ENCODE peak calls at places on chromosomes 13 and 19, in five cellular contexts. S is left lung; X is AG04450; G is GM23248; Y is CD8-positive, alpha-beta T cell. E is an unnamed sample. For H3K9me3, the result is how much of the 10 kb centered on the place peaks cover.

GRCh38 chr13:98352226-98352625 is 175.2 kb upstream of the RNF113B start:
- DNase-seq in S (no peak), X (no peak), G (no peak), Y (no peak), E (no peak)

GRCh38 chr19:35963514-35963913 is 27.3 kb downstream of the LRFN3 start:
- DNase-seq in S (no peak), X (peak), G (peak), Y (no peak), E (peak)

GRCh38 chr13:70896136-70896535 is 787.9 kb upstream of the KLHL1 start:
- DNase-seq in S (no peak), X (no peak), G (no peak), Y (no peak), E (no peak)

GRCh38 chr13:42815686-42816085 is 34.3 kb downstream of the FAM216B start:
- DNase-seq in S (no peak), X (no peak), G (no peak), Y (no peak), E (no peak)

GRCh38 chr13:110336681-110337080 is 29.6 kb downstream of the COL4A2 start:
- DNase-seq in S (no peak), X (no peak), G (no peak), Y (no peak), E (no peak)

GRCh38 chr19:45933759-45934158 is 19.2 kb upstream of the NANOS2 start:
- DNase-seq in S (no peak), X (no peak), G (no peak), Y (no peak), E (no peak)

GRCh38 chr13:79782541-79783216 is 301.7 kb downstream of the NDFIP2 start:
- DNase-seq in S (peak), X (peak), G (no peak), Y (no peak), E (peak)

GRCh38 chr19:5165697-5166019 is 175.0 kb downstream of the PTPRS start:
- DNase-seq in S (no peak), X (no peak), G (no peak), Y (no peak), E (no peak)

DNA sequence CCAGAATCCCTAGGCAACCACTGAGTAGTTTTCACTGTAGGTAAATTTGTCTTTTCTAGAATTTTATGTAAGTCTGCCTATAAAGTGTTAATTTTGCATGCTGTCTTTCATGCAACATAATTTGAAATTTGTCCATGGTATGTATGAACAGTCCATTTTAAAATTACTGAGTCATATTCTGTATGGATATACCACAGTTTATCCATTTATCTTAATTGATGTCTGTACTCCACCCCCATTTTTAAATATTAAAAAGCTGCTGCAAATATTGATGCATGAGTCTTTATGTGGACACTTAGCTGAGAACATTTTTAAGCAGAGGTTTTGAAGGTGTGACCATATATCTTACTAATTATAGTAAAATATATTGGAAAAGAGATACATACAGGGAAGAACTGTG is 9.0 kb downstream of the ZNF134 start:
- DNase-seq in S (no peak), X (no peak), G (no peak), Y (no peak), E (no peak)
- H3K9me3 ChIP-seq in S (half or more), X (half or more), G (under half), Y (half or more), E (half or more)

GRCh38 chr13:27264648-27265047 is 6.0 kb upstream of the RASL11A start:
- DNase-seq in S (no peak), X (no peak), G (peak), Y (no peak), E (no peak)

GRCh38 chr13:27262546-27262945 is 8.1 kb upstream of the RASL11A start:
- DNase-seq in S (no peak), X (no peak), G (no peak), Y (no peak), E (no peak)

GRCh38 chr13:27263438-27263837 is 7.2 kb upstream of the RASL11A start:
- DNase-seq in S (no peak), X (no peak), G (peak), Y (no peak), E (no peak)

GRCh38 chr13:27266937-27267336 is 3.7 kb upstream of the RASL11A start:
- DNase-seq in S (no peak), X (no peak), G (no peak), Y (no peak), E (no peak)

GRCh38 chr13:27264181-27264580 is 6.4 kb upstream of the RASL11A start:
- DNase-seq in S (no peak), X (peak), G (peak), Y (no peak), E (no peak)
- H3K27ac ChIP-seq in S (no peak), X (peak), G (peak), Y (no peak), E (no peak)

GRCh38 chr19:56953411-56953810 is 112.9 kb upstream of the PEG3 start:
- DNase-seq in S (no peak), X (no peak), G (no peak), Y (no peak), E (no peak)

GRCh38 chr19:56949651-56950050 is 109.1 kb upstream of the PEG3 start:
- DNase-seq in S (no peak), X (no peak), G (no peak), Y (no peak), E (no peak)

GRCh38 chr19:56955637-56956216 is 115.2 kb upstream of the PEG3 start:
- DNase-seq in S (no peak), X (no peak), G (no peak), Y (no peak), E (no peak)

GRCh38 chr19:56947206-56947605 is 106.7 kb upstream of the PEG3 start:
- DNase-seq in S (no peak), X (no peak), G (no peak), Y (no peak), E (no peak)

GRCh38 chr19:56951672-56952071 is 111.1 kb upstream of the PEG3 start:
- DNase-seq in S (no peak), X (no peak), G (no peak), Y (no peak), E (no peak)
- H3K9me3 ChIP-seq in S (half or more), X (half or more), G (under half), Y (under half), E (under half)

GRCh38 chr19:7418575-7418974 is 69.8 kb downstream of the ARHGEF18 start:
- DNase-seq in S (no peak), X (no peak), G (no peak), Y (no peak), E (no peak)

GRCh38 chr19:7415857-7416371 is 67.2 kb downstream of the ARHGEF18 start:
- DNase-seq in S (no peak), X (no peak), G (no peak), Y (no peak), E (no peak)

GRCh38 chr19:7413629-7414028 is 64.9 kb downstream of the ARHGEF18 start:
- DNase-seq in S (no peak), X (no peak), G (no peak), Y (no peak), E (no peak)

GRCh38 chr19:7417671-7418324 is 69.1 kb downstream of the ARHGEF18 start:
- DNase-seq in S (no peak), X (no peak), G (peak), Y (no peak), E (no peak)

GRCh38 chr19:7415163-7415856 is 66.6 kb downstream of the ARHGEF18 start:
- DNase-seq in S (peak), X (peak), G (no peak), Y (no peak), E (no peak)
- H3K27ac ChIP-seq in S (peak), X (no peak), G (no peak), Y (no peak), E (no peak)

GRCh38 chr13:50923272-50923671 is 13.7 kb downstream of the RNASEH2B start:
- DNase-seq in S (no peak), X (no peak), G (peak), Y (no peak), E (no peak)
- H3K9me3 ChIP-seq in S (under half), X (under half), G (under half), Y (under half), E (under half)

GRCh38 chr19:33421368-33421767 is 47.9 kb downstream of the CEBPG start:
- DNase-seq in S (no peak), X (no peak), G (no peak), Y (no peak), E (no peak)

GRCh38 chr19:33418871-33419762 is 45.6 kb downstream of the CEBPG start:
- DNase-seq in S (no peak), X (no peak), G (no peak), Y (no peak), E (no peak)

GRCh38 chr19:33418461-33418860 is 45.0 kb downstream of the CEBPG start:
- DNase-seq in S (no peak), X (no peak), G (no peak), Y (no peak), E (no peak)

GRCh38 chr19:33420821-33421220 is 47.3 kb downstream of the CEBPG start:
- DNase-seq in S (no peak), X (no peak), G (no peak), Y (no peak), E (no peak)

GRCh38 chr19:33419763-33420080 is 46.2 kb downstream of the CEBPG start:
- DNase-seq in S (no peak), X (no peak), G (no peak), Y (no peak), E (no peak)
- H3K27ac ChIP-seq in S (no peak), X (no peak), G (no peak), Y (no peak), E (no peak)

DNA sequence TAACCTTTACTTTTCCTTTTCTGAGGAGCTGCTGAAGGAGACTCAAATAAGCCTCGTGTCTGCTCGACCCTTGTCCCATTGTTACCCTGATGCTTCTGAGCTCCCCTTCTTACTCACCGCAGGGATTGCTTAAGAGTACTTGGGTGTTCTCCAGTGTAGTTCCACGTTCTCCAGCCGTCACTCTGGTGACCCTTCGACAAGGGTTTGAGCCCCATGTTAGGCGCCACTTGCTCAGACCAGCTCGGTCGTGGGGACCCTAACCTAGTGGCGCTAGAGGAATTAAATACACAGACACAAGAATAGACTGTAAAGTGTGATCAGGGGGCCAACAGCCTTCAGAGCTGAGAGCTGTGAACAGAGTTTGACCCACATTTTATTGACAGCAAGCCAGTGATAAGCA is 10.3 kb downstream of the ZNF480 start:
- DNase-seq in S (no peak), X (no peak), G (peak), Y (no peak), E (peak)
- H3K9me3 ChIP-seq in S (half or more), X (half or more), G (under half), Y (under half), E (under half)

E was measured in mammary epithelial cell.